ENCODE peak calls at places on chromosomes 6 and 20, in eight cellular contexts. B, S, W, L, O, Q, I and M are unnamed samples.

GRCh38 chr6:83546636-83547035 is 34.3 kb downstream of the PRSS35 start:
- DNase-seq in I (peak; percentile 7), S (no peak), O (no peak), L (no peak), B (no peak), W (no peak), Q (no peak), M (no peak)

GRCh38 chr6:90263653-90264052 is 33.0 kb downstream of the BACH2 start:
- DNase-seq in I (no peak), O (no peak), B (no peak), S (no peak), W (no peak), L (no peak), Q (no peak), M (no peak)

GRCh38 chr6:17167327-17167979 is 65.6 kb downstream of the STMND1 start:
- DNase-seq in Q (no peak), L (no peak), O (peak; percentile 57), W (peak; percentile 58), B (no peak), I (no peak), S (no peak), M (no peak)

GRCh38 chr20:39835040-39835842 is 853.8 kb downstream of the MAFB start:
- DNase-seq in L (no peak), W (no peak), I (no peak), B (no peak), O (no peak), Q (no peak), S (no peak), M (no peak)

GRCh38 chr20:20733943-20734342 is 21.5 kb upstream of the RALGAPA2 start:
- DNase-seq in I (no peak), O (no peak), W (no peak), B (no peak), L (no peak), Q (no peak), S (no peak), M (no peak)

GRCh38 chr6:83192871-83193746 is at the start of the genes PGM3 and RWDD2A:
- DNase-seq in W (peak; percentile 93), S (peak; percentile 84), O (peak; percentile 90), I (peak; percentile 87), B (peak; percentile 85), L (peak; percentile 74), Q (peak; percentile 89), M (peak; percentile 90)

GRCh38 chr6:96940322-96940721 is 15.8 kb downstream of the KLHL32 start:
- DNase-seq in I (no peak), L (no peak), O (no peak), Q (no peak), W (no peak), B (no peak), S (no peak), M (no peak)

GRCh38 chr20:63873477-63873971 is 8.5 kb downstream of the TPD52L2 start:
- DNase-seq in Q (no peak), O (no peak), I (no peak), B (peak; percentile 51), L (no peak), S (no peak), W (peak; percentile 63), M (no peak)

GRCh38 chr20:21767739-21768223 is 62.3 kb downstream of the PAX1 start:
- DNase-seq in Q (no peak), I (no peak), S (no peak), L (no peak), W (no peak), O (no peak), B (no peak), M (no peak)

GRCh38 chr6:14321992-14322772 is 204.6 kb downstream of the CD83 start:
- DNase-seq in O (no peak), Q (no peak), B (no peak), S (no peak), I (no peak), W (peak; percentile 27), L (no peak), M (no peak)

GRCh38 chr20:11432407-11432806 is 485.3 kb upstream of the BTBD3 start:
- DNase-seq in W (no peak), Q (no peak), O (no peak), B (no peak), I (no peak), L (no peak), S (no peak), M (no peak)

GRCh38 chr20:347640-348484 is 951 bp downstream of the NRSN2 start:
- DNase-seq in B (peak; percentile 95), S (peak; percentile 10), L (no peak), O (peak; percentile 90), W (peak; percentile 84), Q (peak; percentile 99), I (peak; percentile 46), M (peak; percentile 35)

GRCh38 chr6:111306104-111306888 is 176.7 kb downstream of the REV3L start:
- DNase-seq in Q (no peak), S (no peak), O (no peak), W (no peak), B (no peak), I (no peak), L (no peak), M (no peak)

GRCh38 chr6:167559675-167560479 is 235.0 kb downstream of the TTLL2 start:
- DNase-seq in S (no peak), O (peak; percentile 71), Q (no peak), I (no peak), B (no peak), L (no peak), W (peak; percentile 78), M (no peak)

GRCh38 chr6:33587529-33588215 is 7.6 kb upstream of the BAK1 start:
- DNase-seq in L (no peak), W (no peak), Q (no peak), O (no peak), I (no peak), B (no peak), S (no peak), M (no peak)

GRCh38 chr20:32236819-32237218 is 29.1 kb downstream of the POFUT1 start:
- DNase-seq in W (no peak), I (no peak), Q (no peak), S (no peak), O (no peak), B (no peak), L (no peak), M (no peak)

GRCh38 chr20:37577972-37578371 is 50.3 kb upstream of the BLCAP start:
- DNase-seq in L (no peak), Q (no peak), S (no peak), O (no peak), I (no peak), B (no peak), W (no peak), M (no peak)

GRCh38 chr6:27770724-27771123 is 141.5 kb downstream of the OR2B2 start:
- DNase-seq in W (no peak), Q (no peak), B (no peak), O (no peak), S (no peak), L (no peak), I (no peak), M (no peak)

GRCh38 chr20:2538356-2538755 is 2.0 kb downstream of the TMC2 start:
- DNase-seq in W (no peak), B (no peak), Q (no peak), O (no peak), L (no peak), S (no peak), I (no peak), M (no peak)

DNA sequence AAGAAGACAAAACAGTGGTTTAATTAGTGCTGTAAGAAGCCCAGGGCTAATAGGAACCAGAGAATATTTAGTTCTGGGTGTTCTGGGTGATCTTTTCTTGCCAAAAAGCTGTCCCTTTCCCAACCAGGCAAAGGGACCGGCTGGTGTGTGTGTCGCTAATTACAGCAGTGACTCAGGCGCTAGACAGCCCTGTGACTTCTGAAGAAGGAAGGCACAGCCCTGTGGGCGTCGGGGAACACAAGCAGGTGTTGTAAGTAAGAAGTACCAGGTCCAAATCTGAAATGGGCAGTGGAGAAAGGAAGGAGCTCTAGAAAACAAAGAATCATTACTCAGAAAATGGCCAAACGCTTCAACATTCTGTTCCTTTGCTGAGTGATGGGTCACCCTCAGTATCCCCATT is 106.9 kb downstream of the PXDC1 start:
- DNase-seq in I (no peak), S (no peak), Q (no peak), W (no peak), B (no peak), L (no peak), O (no peak), M (no peak)
- H3K4me1 ChIP-seq in I (no peaks in the 10 kb centered on the region), S (no peaks in the 10 kb centered on the region), Q (no peaks in the 10 kb centered on the region), W (no peaks in the 10 kb centered on the region), B (no peaks in the 10 kb centered on the region), L (no peaks in the 10 kb centered on the region), O (no peaks in the 10 kb centered on the region), M (no peaks in the 10 kb centered on the region)

GRCh38 chr6:29828471-29828797 is 809 bp downstream of the HLA-G start:
- DNase-seq in L (no peak), W (no peak), O (no peak), I (no peak), S (peak; percentile 7), Q (no peak), B (no peak), M (no peak)
- H3K4me3 ChIP-seq in L (peak overlapping the region; percentile 22), W (no peak overlapping the region), O (no peak overlapping the region), I (no peak overlapping the region), S (peak overlapping the region; percentile 9), Q (no peak overlapping the region), B (no peak overlapping the region), M (no peak overlapping the region)

DNA sequence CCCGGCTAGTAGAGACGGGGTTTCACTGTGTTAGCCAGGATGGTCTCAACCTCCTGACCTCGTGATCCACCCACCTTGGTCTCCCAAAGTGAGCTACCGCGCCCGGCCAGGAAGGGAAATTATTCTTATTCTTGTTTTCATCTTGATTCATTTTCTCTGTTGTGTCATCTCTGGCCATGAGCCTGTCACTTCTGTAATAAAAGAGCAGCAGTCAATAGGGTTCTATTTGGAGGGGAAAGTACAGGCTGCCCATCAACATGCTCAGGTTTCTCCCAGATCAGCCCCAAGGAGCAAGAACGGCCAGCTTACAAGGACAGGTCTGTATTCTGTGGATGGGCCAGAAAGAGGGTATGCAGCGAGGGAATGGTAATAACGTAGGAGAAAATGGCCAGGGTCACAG is 345.0 kb downstream of the PREX1 start:
- DNase-seq in Q (no peak), B (no peak), L (no peak), I (no peak), S (no peak), W (no peak), O (no peak), M (no peak)
- H3K4me1 ChIP-seq in Q (no peaks in the 10 kb centered on the region), B (no peaks in the 10 kb centered on the region), L (no peaks in the 10 kb centered on the region), I (no peaks in the 10 kb centered on the region), S (no peaks in the 10 kb centered on the region), W (no peaks in the 10 kb centered on the region), O (no peaks in the 10 kb centered on the region), M (no peaks in the 10 kb centered on the region)

GRCh38 chr6:106512048-106512957 is 117.0 kb downstream of the RTN4IP1 start:
- DNase-seq in S (peak; percentile 68), B (peak; percentile 47), Q (peak; percentile 62), W (peak; percentile 91), I (peak; percentile 78), L (peak; percentile 55), O (peak; percentile 77), M (peak; percentile 80)

GRCh38 chr6:106513813-106514212 is 115.5 kb downstream of the RTN4IP1 start:
- DNase-seq in L (no peak), B (no peak), Q (no peak), O (no peak), S (no peak), I (no peak), W (no peak), M (peak; percentile 43)

GRCh38 chr6:106512958-106513480 is 116.3 kb downstream of the RTN4IP1 start:
- DNase-seq in Q (no peak), S (no peak), O (no peak), I (no peak), B (no peak), W (no peak), L (no peak), M (no peak)

GRCh38 chr6:106516629-106517028 is 112.7 kb downstream of the RTN4IP1 start:
- DNase-seq in S (no peak), B (no peak), O (no peak), W (no peak), Q (no peak), L (no peak), I (no peak), M (no peak)

GRCh38 chr6:106514281-106514885 is 114.9 kb downstream of the RTN4IP1 start:
- DNase-seq in B (no peak), W (no peak), Q (no peak), O (no peak), S (no peak), I (no peak), L (no peak), M (no peak)
- H3K4me3 ChIP-seq in B (no peak overlapping the region), W (no peak overlapping the region), Q (no peak overlapping the region), O (no peak overlapping the region), S (peak overlapping the region; percentile 92), I (peak overlapping the region; percentile 82), L (peak overlapping the region; percentile 84), M (peak overlapping the region; percentile 85)